ENCODE peak calls at places on chromosomes 11 and 22, in five cellular contexts. G is NCI-H524, S is NCI-H2081, R is neuronal stem cell, B is T follicular helper cell. V is an unnamed sample.

GRCh38 chr22:23098718-23099524 is 28.6 kb downstream of the GNAZ start:
- DNase-seq in G (no peak), S (no peak), R (no peak), B (no peak), V (no peak)

GRCh38 chr22:37410174-37411055 is 16.9 kb downstream of the ELFN2 start:
- DNase-seq in G (no peak), S (no peak), R (no peak), B (no peak), V (no peak)

GRCh38 chr11:13030857-13031256 is 21.7 kb downstream of the RASSF10 start:
- DNase-seq in G (no peak), S (peak), R (no peak), B (no peak), V (no peak)

GRCh38 chr11:1570896-1571759 is 943 bp downstream of the DUSP8 start:
- DNase-seq in G (no peak), S (peak), R (no peak), B (no peak), V (peak)

GRCh38 chr11:35893796-35894475 is 49.9 kb upstream of the LDLRAD3 start:
- DNase-seq in G (no peak), S (peak), R (no peak), B (no peak), V (no peak)

GRCh38 chr11:61118406-61118805 is 16.1 kb downstream of the CD5 start:
- DNase-seq in G (no peak), S (no peak), R (no peak), B (no peak), V (no peak)

GRCh38 chr11:86952933-86953637 is 2.1 kb downstream of the FZD4 start:
- DNase-seq in G (no peak), S (no peak), R (no peak), B (no peak), V (no peak)

GRCh38 chr22:42970029-42970428 is 44.9 kb downstream of the PACSIN2 start:
- DNase-seq in G (no peak), S (no peak), R (no peak), B (no peak), V (no peak)

GRCh38 chr11:130220311-130221030 is 60.9 kb downstream of the ST14 start:
- DNase-seq in G (no peak), S (no peak), R (no peak), B (no peak), V (no peak)

GRCh38 chr11:128518493-128519207 is 68.7 kb downstream of the ETS1 start:
- DNase-seq in G (no peak), S (peak), R (no peak), B (no peak), V (no peak)

GRCh38 chr22:20805972-20806471 is 32.1 kb downstream of the SERPIND1 start:
- DNase-seq in G (no peak), S (no peak), R (no peak), B (no peak), V (no peak)

GRCh38 chr11:93822359-93822758 is 28.1 kb downstream of the VSTM5 start:
- DNase-seq in G (no peak), S (no peak), R (no peak), B (no peak), V (no peak)

GRCh38 chr11:128709402-128709801 is 15.5 kb downstream of the FLI1 start:
- DNase-seq in G (no peak), S (no peak), R (no peak), B (no peak), V (no peak)

GRCh38 chr22:27588273-27588672 is 213.3 kb downstream of the MN1 start:
- DNase-seq in G (no peak), S (peak), R (no peak), B (no peak), V (peak)

GRCh38 chr11:25755918-25756584 is 575.9 kb upstream of the ANO3 start:
- DNase-seq in G (no peak), S (no peak), R (no peak), B (no peak), V (no peak)

GRCh38 chr11:32312865-32313403 is 122.4 kb downstream of the WT1 start:
- DNase-seq in G (peak), S (peak), R (no peak), B (no peak), V (peak)

GRCh38 chr22:29621761-29622526 is 18.5 kb downstream of the NF2 start:
- DNase-seq in G (no peak), S (no peak), R (no peak), B (no peak), V (no peak)

GRCh38 chr22:46815896-46816721 is 53.7 kb downstream of the TBC1D22A start:
- DNase-seq in G (no peak), S (peak), R (no peak), B (no peak), V (no peak)

GRCh38 chr11:280762-281485 is 2.7 kb downstream of the NLRP6 start:
- DNase-seq in G (no peak), S (no peak), R (no peak), B (no peak), V (no peak)

GRCh38 chr22:39088688-39089032 is 8.4 kb upstream of the APOBEC3H start:
- DNase-seq in G (no peak), S (no peak), R (no peak), B (no peak), V (no peak)

GRCh38 chr11:75450826-75451783 is 18.1 kb upstream of the KLHL35 start:
- DNase-seq in G (no peak), S (no peak), R (no peak), B (no peak), V (no peak)